ENCODE peak calls at places on chromosomes 4 and X, in seven cellular contexts. K, V, Q, M, T, D and Z are unnamed samples.
A peak's percentile ranks its signal among the peaks of the same experiment; 100 is the strongest.

GRCh38 chrX:148501121-148502066 is 977 bp downstream of the AFF2 start:
- DNase-seq in K (peak; percentile 72), V (no peak), Q (peak; percentile 60), M (no peak), T (no peak), D (no peak), Z (peak; percentile 18)

GRCh38 chrX:139304471-139304870 is 226.1 kb upstream of the F9 start:
- DNase-seq in K (no peak), V (peak; percentile 66), Q (no peak), M (no peak), T (no peak), D (no peak), Z (no peak)

GRCh38 chr4:182916483-182917181 is 554 bp downstream of the DCTD start:
- DNase-seq in K (peak; percentile 50), V (peak; percentile 70), Q (peak; percentile 57), M (peak; percentile 53), T (peak; percentile 90), D (no peak), Z (peak; percentile 73)

GRCh38 chr4:63361628-63362027 is 1047.6 kb downstream of the TECRL start:
- DNase-seq in K (no peak), V (no peak), Q (no peak), M (no peak), T (no peak), D (no peak), Z (no peak)

GRCh38 chr4:187480146-187481145 is 515.1 kb upstream of the ZFP42 start:
- DNase-seq in K (no peak), V (peak; percentile 29), Q (no peak), M (no peak), T (peak; percentile 17), D (no peak), Z (peak; percentile 11)

GRCh38 chr4:177033632-177034031 is 240.9 kb upstream of the VEGFC start:
- DNase-seq in K (no peak), V (no peak), Q (no peak), M (no peak), T (no peak), D (no peak), Z (no peak)

GRCh38 chr4:87543835-87544461 is 14.8 kb upstream of the SPARCL1 start:
- DNase-seq in K (peak; percentile 83), V (peak; percentile 33), Q (no peak), M (peak; percentile 48), T (peak; percentile 76), D (peak; percentile 4), Z (peak; percentile 61)

GRCh38 chrX:131752493-131753198 is 208.8 kb downstream of the OR13H1 start:
- DNase-seq in K (no peak), V (peak; percentile 58), Q (no peak), M (no peak), T (no peak), D (no peak), Z (no peak)

GRCh38 chrX:48939417-48940228 is 17.8 kb downstream of the OTUD5 start:
- DNase-seq in K (no peak), V (no peak), Q (no peak), M (no peak), T (no peak), D (no peak), Z (no peak)

GRCh38 chr4:165915215-165915614 is 42.2 kb downstream of the TLL1 start:
- DNase-seq in K (no peak), V (no peak), Q (no peak), M (no peak), T (no peak), D (no peak), Z (no peak)

GRCh38 chrX:635428-636192 is 5.0 kb downstream of the SHOX start:
- DNase-seq in K (peak; percentile 82), V (no peak), Q (no peak), M (no peak), T (no peak), D (no peak), Z (no peak)

GRCh38 chrX:633043-633654 is 2.6 kb downstream of the SHOX start:
- DNase-seq in K (no peak), V (no peak), Q (no peak), M (no peak), T (no peak), D (no peak), Z (no peak)

GRCh38 chrX:633655-634305 is 3.2 kb downstream of the SHOX start:
- DNase-seq in K (peak; percentile 34), V (no peak), Q (no peak), M (no peak), T (no peak), D (no peak), Z (no peak)

GRCh38 chrX:632391-633042 is 1.9 kb downstream of the SHOX start:
- DNase-seq in K (peak; percentile 66), V (no peak), Q (no peak), M (no peak), T (no peak), D (no peak), Z (no peak)

GRCh38 chrX:634306-634958 is 3.8 kb downstream of the SHOX start:
- DNase-seq in K (peak; percentile 59), V (no peak), Q (no peak), M (no peak), T (no peak), D (no peak), Z (no peak)
- TF ChIP-seq EZH2 in K (peak; percentile 99), V (no peak), Q (no peak), M (no peak), T (no peak), D (no peak), Z (peak; percentile 32)

GRCh38 chr4:131764730-131765129 is 1384.4 kb upstream of the PCDH10 start:
- DNase-seq in K (no peak), V (no peak), Q (no peak), M (no peak), T (no peak), D (no peak), Z (peak; percentile 2)
- H2AFZ ChIP-seq in K (no peak overlapping the region), V (no peak overlapping the region), Q (no peak overlapping the region), M (no peak overlapping the region), T (no peak overlapping the region), D (no peak overlapping the region), Z (no peak overlapping the region)

DNA sequence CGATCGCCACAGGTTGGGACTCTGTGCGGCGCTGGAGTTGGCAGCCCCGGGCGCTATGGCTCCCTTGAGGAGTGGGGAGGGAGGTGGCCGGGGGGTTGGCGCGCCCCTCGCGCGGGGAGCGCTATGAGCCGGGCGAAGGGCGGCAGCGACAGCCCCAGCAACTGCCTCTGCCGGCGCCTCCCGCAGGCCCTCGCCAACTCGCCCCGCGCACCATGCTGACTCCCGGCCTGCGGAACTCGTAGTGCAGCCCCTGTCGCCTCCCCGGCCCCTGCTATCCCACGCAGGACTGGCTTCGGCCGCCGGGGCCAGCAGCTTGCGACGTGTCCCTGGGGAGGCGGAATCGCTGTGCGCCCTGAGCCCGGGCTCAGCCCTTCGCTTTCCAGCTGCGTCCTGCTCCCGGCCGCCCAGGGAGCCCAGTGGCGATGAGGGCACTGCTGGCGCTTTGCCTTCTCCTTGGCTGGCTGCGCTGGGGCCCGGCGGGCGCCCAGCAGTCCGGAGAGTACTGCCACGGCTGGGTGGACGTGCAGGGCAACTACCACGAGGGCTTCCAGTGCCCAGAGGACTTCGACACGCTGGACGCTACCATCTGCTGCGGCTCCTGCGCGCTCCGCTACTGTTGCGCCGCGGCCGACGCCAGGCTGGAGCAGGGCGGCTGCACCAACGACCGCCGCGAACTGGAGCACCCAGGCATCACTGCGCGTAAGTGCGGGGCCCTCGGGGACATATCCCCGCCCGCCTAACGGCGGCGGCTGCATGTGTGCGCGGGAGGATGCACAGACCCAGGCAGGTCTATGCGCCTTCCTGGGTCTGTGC is 553 bp downstream of the SHISA3 start:
- DNase-seq in K (peak; percentile 75), V (peak; percentile 17), Q (no peak), M (peak; percentile 56), T (peak; percentile 36), D (no peak), Z (peak; percentile 18)
- TF ChIP-seq EZH2 in K (peak; percentile 65), V (peak; percentile 48), Q (no peak), M (no peak), T (no peak), D (peak; percentile 64), Z (peak; percentile 55)

DNA sequence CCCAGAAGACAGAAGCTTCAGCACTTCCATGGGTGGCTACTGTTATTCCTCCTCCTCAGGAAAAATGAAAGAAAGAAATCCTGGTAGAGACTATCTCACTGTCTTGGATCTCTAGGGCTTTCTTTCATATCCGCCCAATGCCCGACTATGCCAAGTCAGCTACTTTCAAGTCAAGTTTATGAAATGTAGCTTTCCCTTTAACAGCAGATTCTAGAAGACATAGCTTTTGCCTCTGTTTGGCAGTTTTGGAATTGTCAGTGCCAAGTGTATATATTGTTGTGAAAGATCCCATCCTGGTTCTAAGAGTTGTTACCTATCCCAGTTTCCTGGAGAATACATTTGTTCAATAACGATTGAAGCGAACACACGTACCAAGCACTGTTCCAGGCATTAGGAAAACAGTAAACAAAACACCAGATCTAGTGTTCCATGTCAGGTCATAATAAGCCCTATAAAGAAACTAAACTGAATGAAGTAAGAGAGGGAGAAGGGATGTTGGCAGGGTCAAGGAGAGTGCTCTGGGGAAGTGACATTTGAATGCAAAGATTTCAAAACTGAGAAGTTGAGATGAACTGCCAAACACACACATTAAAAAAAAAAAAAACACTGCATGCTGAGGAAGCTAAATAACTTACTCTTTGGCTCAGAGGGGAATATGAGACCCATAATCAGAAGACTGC is 14.5 kb upstream of the ENAM start:
- DNase-seq in K (no peak), V (no peak), Q (no peak), M (no peak), T (peak; percentile 32), D (no peak), Z (no peak)
- H2AFZ ChIP-seq in K (peak overlapping the region; percentile 43), V (no peak overlapping the region), Q (peak overlapping the region; percentile 53), M (no peak overlapping the region), T (peak overlapping the region; percentile 75), D (no peak overlapping the region), Z (no peak overlapping the region)

DNA sequence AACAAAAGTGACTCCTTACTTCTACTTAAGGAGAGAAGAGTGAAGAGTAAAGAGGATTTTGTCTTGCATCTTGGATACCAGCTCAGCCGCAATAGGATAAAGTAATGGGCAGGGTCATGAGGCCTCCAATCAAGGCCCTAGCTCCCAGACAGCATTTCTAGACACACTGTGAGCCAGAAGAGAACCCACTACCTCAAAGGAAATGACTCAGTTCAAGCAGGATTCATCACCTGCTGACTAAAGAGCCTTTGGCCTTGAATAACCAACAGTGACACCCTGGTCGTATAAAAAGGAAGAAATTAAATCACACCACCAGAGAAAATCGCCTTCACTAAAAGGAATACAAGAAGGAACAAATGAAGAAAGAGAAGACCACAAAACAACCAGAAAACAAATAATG is 416.1 kb downstream of the PCDH18 start:
- DNase-seq in K (no peak), V (no peak), Q (no peak), M (no peak), T (no peak), D (no peak), Z (no peak)
- TF ChIP-seq EZH2 in K (no peak), V (no peak), Q (no peak), M (no peak), T (no peak), D (no peak), Z (no peak)

DNA sequence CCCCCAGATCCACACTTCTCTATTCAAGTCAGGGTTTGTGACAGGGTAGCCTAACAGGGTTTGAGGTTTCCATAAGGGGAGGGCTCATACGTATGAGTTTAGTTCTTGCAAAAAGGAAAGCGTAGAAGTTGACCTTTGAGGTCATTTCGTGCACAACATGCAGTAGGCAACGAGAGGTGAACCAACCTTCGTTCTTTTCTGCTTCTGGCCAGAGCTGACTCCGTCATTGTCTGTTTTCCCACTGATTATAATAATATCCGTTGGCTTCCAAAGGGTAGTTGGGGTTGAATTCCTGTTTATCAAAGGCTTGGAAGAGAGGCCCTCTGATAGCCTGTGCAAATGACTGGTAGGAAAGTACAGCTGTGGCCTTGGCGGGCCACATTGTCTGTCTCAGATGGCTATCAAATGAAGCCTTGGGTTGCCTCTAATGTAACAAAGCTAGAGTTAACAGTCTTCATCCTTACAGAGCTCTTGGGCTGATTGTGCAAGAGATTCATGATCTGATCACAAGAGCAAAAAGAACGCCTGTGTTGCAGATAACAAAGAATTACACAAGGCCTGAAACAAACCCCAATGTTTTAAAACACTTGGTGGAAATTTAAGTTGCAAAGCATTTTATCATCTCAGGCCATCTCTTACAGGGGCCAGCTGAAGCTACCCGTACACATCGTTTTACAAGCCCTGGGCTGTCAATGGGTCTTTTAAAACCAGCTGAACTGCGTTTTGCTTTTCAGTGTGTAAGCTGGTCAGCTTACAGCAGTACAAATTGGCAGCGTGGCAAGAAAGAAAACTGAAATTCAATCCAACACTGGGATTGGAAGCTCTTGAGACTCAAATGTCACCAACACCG is 46.1 kb upstream of the FAM9C start:
- DNase-seq in K (no peak), V (no peak), Q (peak; percentile 33), M (peak; percentile 87), T (no peak), D (peak; percentile 67), Z (peak; percentile 44)
- H2AFZ ChIP-seq in K (no peak overlapping the region), V (no peak overlapping the region), Q (no peak overlapping the region), M (peak overlapping the region; percentile 36), T (no peak overlapping the region), D (peak overlapping the region; percentile 72), Z (peak overlapping the region; percentile 37)